ENCODE peak calls at places on chromosomes 16 and 17, in ten cellular contexts. R is colonic mucosa; E is DND-41; M is gastrocnemius medialis; K is kidney epithelial cell; Z is mammary epithelial cell; G is bronchial epithelial cell; Q is A549; Y is CD8-positive, alpha-beta T cell; T is epithelial cell of esophagus. S is an unnamed sample.

GRCh38 chr17:68909066-68909465 is 46.1 kb downstream of the ABCA8 start:
- DNase-seq in Y (no peak), Z (peak; percentile 89), G (peak; percentile 96), K (peak; percentile 94), R (no peak), M (peak; percentile 31), Q (peak; percentile 51), T (peak; percentile 95), E (no peak), S (peak; percentile 12)

GRCh38 chr16:50718061-50718760 is 23.7 kb upstream of the CYLD start:
- DNase-seq in Z (no peak), M (no peak), K (no peak), Y (no peak), E (no peak), R (no peak), T (no peak), G (no peak), Q (no peak), S (no peak)

GRCh38 chr17:66143657-66144282 is 48.2 kb downstream of the CEP112 start:
- DNase-seq in R (peak; percentile 58), M (no peak), Z (no peak), K (no peak), E (no peak), Y (no peak), T (no peak), Q (no peak), G (no peak), S (no peak)

GRCh38 chr17:3888343-3889171 is 4.3 kb downstream of the CAMKK1 start:
- DNase-seq in G (peak; percentile 83), T (peak; percentile 95), Q (no peak), Z (peak; percentile 81), Y (no peak), E (peak; percentile 24), M (peak; percentile 80), R (peak; percentile 88), K (peak; percentile 71), S (no peak)

GRCh38 chr16:6165330-6165984 is 1067.9 kb upstream of the EEF2KMT start:
- DNase-seq in E (no peak), K (no peak), Y (no peak), Z (no peak), G (peak; percentile 0), R (no peak), T (peak; percentile 1), M (no peak), Q (peak; percentile 6), S (no peak)

GRCh38 chr17:75614006-75614405 is 19.2 kb upstream of the SMIM5 start:
- DNase-seq in G (no peak), K (no peak), Z (no peak), T (no peak), Q (peak; percentile 44), M (no peak), E (no peak), R (no peak), Y (no peak), S (no peak)

GRCh38 chr17:32936894-32937500 is 9.0 kb downstream of the TMEM98 start:
- DNase-seq in R (peak; percentile 78), K (peak; percentile 39), T (peak; percentile 70), Y (peak; percentile 52), Q (peak; percentile 69), M (peak; percentile 21), E (peak; percentile 58), G (peak; percentile 39), Z (peak; percentile 59), S (peak; percentile 83)

GRCh38 chr17:12985431-12986285 is 32.2 kb downstream of the ELAC2 start:
- DNase-seq in Y (no peak), E (no peak), R (no peak), M (no peak), Q (no peak), K (no peak), G (no peak), Z (no peak), T (no peak), S (no peak)

GRCh38 chr16:19085679-19086200 is 18.3 kb downstream of the COQ7 start:
- DNase-seq in M (no peak), T (no peak), E (no peak), Z (no peak), R (peak; percentile 85), K (no peak), Q (no peak), G (no peak), Y (no peak), S (no peak)

GRCh38 chr17:54781389-54781788 is 119.3 kb upstream of the TOM1L1 start:
- DNase-seq in M (no peak), Y (no peak), G (peak; percentile 6), E (no peak), R (no peak), T (peak; percentile 6), Z (no peak), K (no peak), Q (peak; percentile 38), S (no peak)

GRCh38 chr16:63289834-63290460 is 1253.7 kb upstream of the CDH8 start:
- DNase-seq in Y (no peak), E (peak; percentile 25), Q (peak; percentile 48), T (peak; percentile 52), Z (no peak), M (no peak), G (peak; percentile 1), R (peak; percentile 38), K (no peak), S (peak; percentile 29)

GRCh38 chr17:16463341-16464000 is 28.5 kb downstream of the LRRC75A start:
- DNase-seq in Q (peak; percentile 62), Y (no peak), G (peak; percentile 46), K (no peak), Z (peak; percentile 35), M (no peak), T (peak; percentile 51), R (peak; percentile 93), E (no peak), S (no peak)

GRCh38 chr17:4877089-4877488 is 22.2 kb upstream of the C17orf107 start:
- DNase-seq in E (no peak), M (no peak), Q (no peak), Y (no peak), K (no peak), G (no peak), T (no peak), R (no peak), Z (no peak), S (no peak)

GRCh38 chr17:77958716-77959215 is 263 bp downstream of the TNRC6C start:
- DNase-seq in Y (peak; percentile 8), E (no peak), M (no peak), Z (no peak), K (no peak), Q (no peak), G (no peak), R (no peak), T (no peak), S (no peak)

GRCh38 chr16:72301416-72302048 is 129.6 kb upstream of the PMFBP1 start:
- DNase-seq in G (no peak), E (no peak), M (no peak), T (no peak), R (no peak), Z (no peak), Q (no peak), Y (no peak), K (no peak), S (no peak)

GRCh38 chr16:2842340-2843000 is 12.4 kb downstream of the ZG16B start:
- DNase-seq in T (no peak), E (peak; percentile 22), G (no peak), M (no peak), K (no peak), R (peak; percentile 53), Q (peak; percentile 51), Z (no peak), Y (peak; percentile 54), S (peak; percentile 73)
- TF ChIP-seq CTCF in T (peak; percentile 24), E (peak; percentile 68), G (peak; percentile 67), M (peak; percentile 45), K (peak; percentile 66), R (peak; percentile 31), Q (peak; percentile 39), Z (peak; percentile 41), Y (peak; percentile 58), S (peak; percentile 38)

GRCh38 chr16:48162839-48163410 is 7.1 kb upstream of the ABCC12 start:
- DNase-seq in Q (no peak), M (no peak), Y (no peak), R (no peak), Z (no peak), T (no peak), G (no peak), E (no peak), K (no peak), S (no peak)

GRCh38 chr16:48165961-48166578 is 10.3 kb upstream of the ABCC12 start:
- DNase-seq in Y (no peak), M (no peak), E (no peak), Q (peak; percentile 65), Z (peak; percentile 9), R (no peak), G (peak; percentile 34), K (no peak), T (peak; percentile 52), S (no peak)

GRCh38 chr16:48168089-48168488 is 12.3 kb upstream of the ABCC12 start:
- DNase-seq in Q (no peak), Y (no peak), R (no peak), T (no peak), M (no peak), Z (no peak), K (no peak), E (no peak), G (no peak), S (no peak)

GRCh38 chr16:48161906-48162305 is 6.1 kb upstream of the ABCC12 start:
- DNase-seq in R (no peak), K (no peak), G (no peak), T (no peak), E (no peak), M (no peak), Z (no peak), Q (no peak), Y (no peak), S (no peak)

GRCh38 chr16:48164907-48165715 is 9.3 kb upstream of the ABCC12 start:
- DNase-seq in G (peak; percentile 39), E (peak; percentile 57), Q (peak; percentile 83), K (peak; percentile 7), R (peak; percentile 75), Z (peak; percentile 61), M (peak; percentile 63), T (peak; percentile 68), Y (peak; percentile 51), S (peak; percentile 84)
- TF ChIP-seq CTCF in G (peak; percentile 88), E (peak; percentile 89), Q (peak; percentile 87), K (peak; percentile 85), R (peak; percentile 73), Z (peak; percentile 68), M (peak; percentile 77), T (peak; percentile 88), Y (peak; percentile 83), S (peak; percentile 96)

GRCh38 chr17:42577532-42578281 is at the start of gene PSMC3IP:
- DNase-seq in R (peak; percentile 98), K (peak; percentile 80), Z (peak; percentile 94), T (peak; percentile 96), E (peak; percentile 94), Q (peak; percentile 96), Y (peak; percentile 91), G (peak; percentile 88), M (peak; percentile 94), S (peak; percentile 98)
- TF ChIP-seq CTCF in R (no peak), K (peak; percentile 46), Z (peak; percentile 9), T (peak; percentile 53), E (peak; percentile 60), Q (peak; percentile 37), Y (no peak), G (peak; percentile 65), M (peak; percentile 30), S (peak; percentile 34)

DNA sequence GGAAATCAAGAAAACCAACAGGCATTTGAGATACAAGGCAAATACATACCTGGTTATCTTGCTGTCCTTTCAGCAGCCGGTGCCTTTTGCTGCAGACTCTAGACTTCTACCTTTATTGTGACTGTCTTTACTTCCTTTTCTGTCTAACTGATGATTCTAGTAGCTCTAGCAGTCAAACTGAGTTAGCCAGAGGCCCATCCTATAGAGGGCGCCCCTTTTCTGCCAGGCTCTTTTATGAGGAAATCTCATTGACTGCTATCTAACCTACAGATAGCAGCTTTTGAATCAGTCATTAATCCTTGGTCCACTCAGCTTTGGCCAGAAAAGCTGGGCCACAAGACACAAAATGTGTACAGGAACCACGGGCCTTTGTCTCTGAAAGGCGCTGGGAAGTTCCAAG is 87.5 kb upstream of the WSB1 start:
- DNase-seq in Z (no peak), R (peak; percentile 25), T (peak; percentile 15), G (no peak), K (no peak), Y (no peak), Q (peak; percentile 22), M (no peak), E (no peak), S (peak; percentile 29)
- TF ChIP-seq CTCF in Z (peak; percentile 14), R (no peak), T (peak; percentile 28), G (peak; percentile 28), K (peak; percentile 15), Y (no peak), Q (peak; percentile 27), M (no peak), E (peak; percentile 34), S (peak; percentile 7)